ENCODE peak calls at places on chromosome 22, in four cellular contexts. P, S, N and W are unnamed samples.
A peak's percentile ranks its signal among the peaks of the same experiment; 100 is the strongest.

GRCh38 chr22:44210721-44211120 is 30.0 kb downstream of the PARVG start:
- DNase-seq in P (no peak), S (no peak), N (no peak), W (no peak)

GRCh38 chr22:45831394-45831793 is 145.6 kb downstream of the WNT7B start:
- DNase-seq in P (no peak), S (no peak), N (no peak), W (no peak)

GRCh38 chr22:39110631-39111561 is 13.9 kb downstream of the APOBEC3H start:
- DNase-seq in P (no peak), S (no peak), N (no peak), W (no peak)

GRCh38 chr22:38927033-38927789 is 30.2 kb upstream of the APOBEC3A start:
- DNase-seq in P (peak; percentile 76), S (peak; percentile 85), N (peak; percentile 63), W (peak; percentile 88)

GRCh38 chr22:30743257-30744020 is 48.8 kb downstream of the OSBP2 start:
- DNase-seq in P (no peak), S (no peak), N (no peak), W (no peak)

GRCh38 chr22:17896552-17896951 is 122.3 kb upstream of the BID start:
- DNase-seq in P (no peak), S (no peak), N (no peak), W (no peak)

GRCh38 chr22:27348634-27349033 is 452.9 kb downstream of the MN1 start:
- DNase-seq in P (no peak), S (no peak), N (no peak), W (no peak)

GRCh38 chr22:27879923-27880322 is 39.1 kb downstream of the PITPNB start:
- DNase-seq in P (no peak), S (no peak), N (no peak), W (no peak)

GRCh38 chr22:30635273-30636225 is at the start of gene SLC35E4:
- DNase-seq in P (peak; percentile 98), S (peak; percentile 98), N (peak; percentile 93), W (peak; percentile 98)

GRCh38 chr22:34354071-34354817 is 434.0 kb upstream of the LARGE1 start:
- DNase-seq in P (no peak), S (no peak), N (no peak), W (no peak)

GRCh38 chr22:39242809-39243442 is 1.9 kb downstream of the PDGFB start:
- DNase-seq in P (no peak), S (no peak), N (no peak), W (no peak)

GRCh38 chr22:45818130-45819085 is 146.8 kb downstream of the ATXN10 start:
- DNase-seq in P (no peak), S (no peak), N (no peak), W (no peak)

GRCh38 chr22:19106886-19107729 is 15.1 kb downstream of the DGCR2 start:
- DNase-seq in P (no peak), S (peak; percentile 19), N (no peak), W (no peak)

GRCh38 chr22:31915499-31916065 is 28.8 kb upstream of the YWHAH start:
- DNase-seq in P (no peak), S (peak; percentile 53), N (no peak), W (no peak)

GRCh38 chr22:44166448-44166847 is 14.3 kb upstream of the PARVG start:
- DNase-seq in P (no peak), S (no peak), N (no peak), W (no peak)

GRCh38 chr22:35524966-35525686 is 15.5 kb upstream of the RASD2 start:
- DNase-seq in P (peak; percentile 64), S (no peak), N (no peak), W (no peak)

GRCh38 chr22:49525366-49525765 is 302.3 kb downstream of the BRD1 start:
- DNase-seq in P (no peak), S (no peak), N (no peak), W (no peak)
- H3K9me3 ChIP-seq in P (peaks cover 3% of the 10 kb centered on the region), S (no peaks in the 10 kb centered on the region), N (no peaks in the 10 kb centered on the region), W (no peaks in the 10 kb centered on the region)

GRCh38 chr22:49889071-49889470 is 29.2 kb downstream of the ALG12 start:
- DNase-seq in P (no peak), S (no peak), N (no peak), W (no peak)
- H3K9me3 ChIP-seq in P (peaks cover 4% of the 10 kb centered on the region), S (no peaks in the 10 kb centered on the region), N (no peaks in the 10 kb centered on the region), W (no peaks in the 10 kb centered on the region)

GRCh38 chr22:49191506-49191980 is 636.1 kb downstream of the BRD1 start:
- DNase-seq in P (no peak), S (no peak), N (no peak), W (no peak)

GRCh38 chr22:49193901-49194465 is 633.7 kb downstream of the BRD1 start:
- DNase-seq in P (no peak), S (no peak), N (no peak), W (no peak)

GRCh38 chr22:49193348-49193747 is 634.3 kb downstream of the BRD1 start:
- DNase-seq in P (no peak), S (no peak), N (no peak), W (no peak)

GRCh38 chr22:49192180-49192856 is 635.4 kb downstream of the BRD1 start:
- DNase-seq in P (no peak), S (no peak), N (no peak), W (no peak)

GRCh38 chr22:49192857-49193250 is 634.8 kb downstream of the BRD1 start:
- DNase-seq in P (no peak), S (no peak), N (no peak), W (no peak)
- H3K9me3 ChIP-seq in P (no peaks in the 10 kb centered on the region), S (no peaks in the 10 kb centered on the region), N (no peaks in the 10 kb centered on the region), W (no peaks in the 10 kb centered on the region)

DNA sequence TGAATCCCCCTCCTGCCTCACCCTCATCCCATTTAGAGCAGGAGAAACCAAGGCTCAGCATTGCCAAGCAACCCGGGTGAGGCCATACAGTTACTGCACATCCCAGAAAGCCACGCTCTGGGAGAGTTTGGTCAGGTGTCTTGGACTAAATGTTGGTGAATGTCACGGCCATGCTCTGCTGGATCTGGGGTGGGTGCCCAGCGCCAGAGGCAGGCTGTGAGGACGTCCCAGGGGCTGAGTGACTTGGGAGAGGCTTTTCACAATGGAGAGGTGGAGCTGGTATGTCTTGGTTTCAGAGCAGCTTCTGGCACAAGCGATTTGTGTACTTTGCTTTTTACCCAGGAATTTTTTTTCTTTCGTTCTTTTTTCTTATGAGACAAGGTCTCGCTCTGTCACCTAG is 6.6 kb downstream of the SERHL2 start:
- DNase-seq in P (no peak), S (no peak), N (no peak), W (no peak)
- H3K9me3 ChIP-seq in P (no peaks in the 10 kb centered on the region), S (no peaks in the 10 kb centered on the region), N (no peaks in the 10 kb centered on the region), W (no peaks in the 10 kb centered on the region)

GRCh38 chr22:48643066-48643731 is 1184.5 kb downstream of the BRD1 start:
- DNase-seq in P (no peak), S (no peak), N (no peak), W (no peak)
- H3K9me3 ChIP-seq in P (no peaks in the 10 kb centered on the region), S (no peaks in the 10 kb centered on the region), N (no peaks in the 10 kb centered on the region), W (no peaks in the 10 kb centered on the region)

DNA sequence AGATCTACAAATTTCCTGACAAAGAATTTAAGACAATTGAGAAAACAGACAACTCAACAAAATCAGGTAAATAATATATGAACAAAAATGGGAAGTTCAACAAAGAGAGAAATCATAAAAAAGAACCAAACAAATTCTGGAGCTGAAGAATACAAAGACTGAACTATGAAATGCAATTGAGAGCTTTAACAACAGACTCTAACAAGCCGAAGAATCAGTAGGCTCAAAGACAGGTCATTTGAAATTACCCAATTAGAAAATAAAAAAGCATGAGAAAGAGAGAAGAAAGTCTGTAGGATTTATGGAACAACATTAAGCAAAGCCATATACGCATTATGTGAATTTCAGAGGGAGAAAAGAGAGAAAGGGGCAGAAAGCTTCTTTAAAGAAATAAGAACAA is 72.8 kb downstream of the TBC1D22A start:
- DNase-seq in P (no peak), S (no peak), N (no peak), W (no peak)
- H3K9me3 ChIP-seq in P (no peaks in the 10 kb centered on the region), S (no peaks in the 10 kb centered on the region), N (no peaks in the 10 kb centered on the region), W (peaks cover 9% of the 10 kb centered on the region)

GRCh38 chr22:48710410-48710809 is 1117.3 kb downstream of the BRD1 start:
- DNase-seq in P (peak; percentile 10), S (no peak), N (no peak), W (no peak)
- H3K9me3 ChIP-seq in P (no peaks in the 10 kb centered on the region), S (no peaks in the 10 kb centered on the region), N (peaks cover 2% of the 10 kb centered on the region), W (no peaks in the 10 kb centered on the region)

GRCh38 chr22:49302530-49302929 is 525.1 kb downstream of the BRD1 start:
- DNase-seq in P (no peak), S (peak; percentile 23), N (no peak), W (no peak)
- H3K9me3 ChIP-seq in P (no peaks in the 10 kb centered on the region), S (no peaks in the 10 kb centered on the region), N (no peaks in the 10 kb centered on the region), W (no peaks in the 10 kb centered on the region)

GRCh38 chr22:47394504-47395440 is 632.3 kb downstream of the TBC1D22A start:
- DNase-seq in P (no peak), S (peak; percentile 29), N (no peak), W (no peak)
- H3K9me3 ChIP-seq in P (no peaks in the 10 kb centered on the region), S (no peaks in the 10 kb centered on the region), N (no peaks in the 10 kb centered on the region), W (no peaks in the 10 kb centered on the region)